ENCODE peak calls at places on chromosomes 6 and 20, in four cellular contexts. C is uterus, M is H1, S is vagina. W is an unnamed sample.

GRCh38 chr6:12097791-12098190 is 85.7 kb downstream of the HIVEP1 start:
- DNase-seq in M (no peak), S (no peak), C (no peak), W (no peak)

GRCh38 chr6:117472667-117473066 is 9.8 kb upstream of the DCBLD1 start:
- DNase-seq in C (no peak), S (no peak), M (no peak), W (no peak)

GRCh38 chr20:48822879-48823385 is 4.9 kb downstream of the PREX1 start:
- DNase-seq in M (no peak), C (no peak), S (no peak), W (no peak)

GRCh38 chr20:53445276-53445675 is 148.4 kb downstream of the ZNF217 start:
- DNase-seq in C (no peak), S (no peak), M (no peak), W (no peak)

GRCh38 chr6:135779213-135779612 is 72.3 kb upstream of the PDE7B start:
- DNase-seq in C (no peak), M (no peak), S (no peak), W (no peak)

GRCh38 chr6:40879169-40879568 is 159.9 kb downstream of the UNC5CL start:
- DNase-seq in M (no peak), C (no peak), S (no peak), W (no peak)

GRCh38 chr6:142757827-142758226 is 187.1 kb downstream of the HIVEP2 start:
- DNase-seq in M (no peak), C (no peak), S (no peak), W (no peak)

GRCh38 chr20:8932192-8933150 is 136.4 kb upstream of the PLCB4 start:
- DNase-seq in S (no peak), C (peak), M (no peak), W (peak)

GRCh38 chr6:134004714-134005113 is 47.7 kb downstream of the SLC2A12 start:
- DNase-seq in S (no peak), C (no peak), M (no peak), W (no peak)

GRCh38 chr6:27867941-27868705 is 44.1 kb downstream of the OR2B2 start:
- DNase-seq in C (no peak), S (no peak), M (no peak), W (no peak)

GRCh38 chr6:35776364-35777215 is at the start of gene CLPSL2:
- DNase-seq in S (no peak), M (no peak), C (no peak), W (no peak)

GRCh38 chr20:13105864-13106457 is 97.2 kb downstream of the SPTLC3 start:
- DNase-seq in C (no peak), S (no peak), M (no peak), W (peak)

GRCh38 chr6:117078624-117079023 is 186.7 kb upstream of the VGLL2 start:
- DNase-seq in C (no peak), M (no peak), S (no peak), W (no peak)

GRCh38 chr6:113856571-113857564 is at the start of gene MARCKS:
- DNase-seq in M (no peak), C (peak), S (peak), W (no peak)

GRCh38 chr6:14476793-14477531 is 359.4 kb downstream of the CD83 start:
- DNase-seq in M (no peak), C (peak), S (peak), W (peak)

GRCh38 chr6:43460032-43460431 is 4.7 kb upstream of the DLK2 start:
- DNase-seq in M (no peak), S (no peak), C (no peak), W (no peak)

GRCh38 chr6:16505711-16506362 is 255.4 kb downstream of the ATXN1 start:
- DNase-seq in M (no peak), S (no peak), C (peak), W (no peak)

GRCh38 chr6:144602523-144603180 is 317.5 kb downstream of the UTRN start:
- DNase-seq in M (no peak), C (no peak), S (no peak), W (no peak)

GRCh38 chr20:58719971-58720371 is 27.4 kb downstream of the NPEPL1 start:
- DNase-seq in S (no peak), M (no peak), C (no peak), W (no peak)

GRCh38 chr6:160419488-160419887 is 71.3 kb downstream of the SLC22A3 start:
- DNase-seq in M (no peak), S (no peak), C (no peak), W (no peak)

GRCh38 chr6:77626431-77626830 is 26.4 kb upstream of the MEI4 start:
- DNase-seq in M (no peak), S (no peak), C (no peak), W (no peak)

GRCh38 chr6:137271245-137272183 is 52.3 kb upstream of the IFNGR1 start:
- DNase-seq in C (no peak), M (no peak), S (no peak), W (no peak)

GRCh38 chr20:33306807-33307206 is 23.8 kb downstream of the BPIFB1 start:
- DNase-seq in C (no peak), M (no peak), S (no peak), W (no peak)

GRCh38 chr20:63664861-63665594 is 6.9 kb downstream of the RTEL1 start:
- DNase-seq in C (no peak), M (no peak), S (no peak), W (no peak)

GRCh38 chr20:31652917-31653385 is 15.2 kb downstream of the COX4I2 start:
- DNase-seq in S (no peak), C (no peak), M (no peak), W (no peak)

GRCh38 chr6:35468181-35468979 is at the start of gene RPL10A:
- DNase-seq in S (peak), M (peak), C (peak), W (peak)

GRCh38 chr20:17525650-17526049 is 5.5 kb downstream of the BFSP1 start:
- DNase-seq in C (no peak), M (no peak), S (no peak), W (no peak)

GRCh38 chr20:32203556-32204484 is 3.7 kb downstream of the PLAGL2 start:
- DNase-seq in S (no peak), M (no peak), C (peak), W (no peak)

DNA sequence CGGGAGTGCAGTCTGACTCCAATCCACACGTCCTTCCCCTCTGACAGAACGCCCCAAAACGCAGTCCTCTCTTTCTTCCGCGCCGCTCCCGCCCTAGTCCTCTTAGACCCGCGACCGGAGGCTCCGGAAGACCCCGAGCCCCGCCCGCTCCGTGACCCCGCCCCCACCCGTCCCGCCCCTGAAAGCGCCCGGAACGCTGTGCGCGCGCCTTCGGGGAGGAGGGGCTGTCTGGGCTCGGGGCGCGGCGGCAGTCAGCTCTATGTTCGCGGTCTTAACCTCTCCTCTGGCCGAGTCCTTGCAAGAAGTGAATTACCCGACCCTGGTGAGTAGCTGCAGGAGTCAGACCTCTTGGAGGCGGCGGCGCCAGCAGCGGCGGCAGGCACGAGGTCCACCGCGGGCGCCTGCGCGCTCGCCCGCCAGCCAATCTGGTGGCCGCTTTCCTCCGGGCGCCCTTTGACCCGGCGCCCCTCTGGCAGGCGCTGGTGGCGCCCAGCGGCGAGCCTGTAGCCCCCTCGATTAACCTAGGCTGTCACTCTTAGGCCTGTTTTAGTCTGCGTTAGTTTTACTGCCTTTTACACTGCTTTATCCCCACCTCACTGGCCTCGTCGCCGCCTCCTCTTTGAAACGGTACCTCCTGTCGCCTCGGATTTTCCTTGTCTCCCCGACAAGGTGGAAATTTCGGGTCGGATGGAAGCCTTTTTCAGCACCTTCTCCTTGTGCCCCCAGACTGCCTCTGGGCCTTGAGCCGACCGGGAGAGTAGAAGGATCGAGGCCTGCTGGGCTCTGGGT is at the start of gene MANEA:
- DNase-seq in S (peak), M (peak), C (peak), W (peak)
- TF ChIP-seq POLR2A in S (no peak), M (peak), C (peak), W (peak)

DNA sequence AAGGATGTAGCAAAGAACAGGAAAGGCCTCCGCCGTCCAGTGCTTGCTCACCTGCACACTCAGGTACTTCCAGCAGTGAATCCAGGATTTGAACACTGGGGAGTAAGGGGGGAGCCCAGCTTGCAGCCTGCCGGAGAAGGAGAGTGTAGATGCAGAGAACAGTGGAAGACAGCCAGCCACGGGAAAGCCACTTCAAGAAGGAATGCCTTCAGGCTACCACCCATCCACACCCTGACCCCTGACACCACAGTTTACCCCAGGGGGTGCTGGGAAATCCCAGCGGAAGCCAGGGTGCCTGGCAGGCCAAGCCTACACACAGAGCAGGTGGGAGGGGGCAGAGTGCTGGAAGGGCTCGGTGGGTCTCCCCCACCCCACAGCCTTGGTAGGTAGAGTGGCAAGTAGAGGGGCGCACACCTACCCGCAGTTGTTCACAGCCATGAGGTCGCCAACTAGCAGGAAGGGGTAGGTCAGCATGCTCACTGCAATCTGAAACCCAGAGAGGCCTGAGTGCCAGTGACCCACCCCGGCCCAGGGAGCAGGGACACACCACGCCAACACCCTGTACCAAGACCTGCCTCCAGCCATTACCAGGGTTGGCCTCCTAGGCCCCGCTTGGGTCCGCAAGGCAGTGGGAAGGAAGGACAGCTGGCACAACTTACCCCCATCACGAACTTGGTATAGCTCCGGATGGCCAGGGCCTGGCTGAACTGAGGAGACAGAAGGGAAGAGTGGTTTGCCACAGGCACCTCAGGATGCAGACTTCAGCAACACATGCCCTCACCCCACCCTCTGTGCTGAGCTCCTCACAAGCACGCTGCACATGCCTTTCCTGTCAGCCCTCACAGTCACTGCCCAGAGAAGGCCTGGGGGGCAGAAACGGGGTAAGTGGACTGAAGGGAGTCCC is 15.7 kb downstream of the PI16 start:
- DNase-seq in C (no peak), M (no peak), S (no peak), W (no peak)
- TF ChIP-seq POLR2A in C (no peak), M (no peak), S (no peak), W (no peak)

DNA sequence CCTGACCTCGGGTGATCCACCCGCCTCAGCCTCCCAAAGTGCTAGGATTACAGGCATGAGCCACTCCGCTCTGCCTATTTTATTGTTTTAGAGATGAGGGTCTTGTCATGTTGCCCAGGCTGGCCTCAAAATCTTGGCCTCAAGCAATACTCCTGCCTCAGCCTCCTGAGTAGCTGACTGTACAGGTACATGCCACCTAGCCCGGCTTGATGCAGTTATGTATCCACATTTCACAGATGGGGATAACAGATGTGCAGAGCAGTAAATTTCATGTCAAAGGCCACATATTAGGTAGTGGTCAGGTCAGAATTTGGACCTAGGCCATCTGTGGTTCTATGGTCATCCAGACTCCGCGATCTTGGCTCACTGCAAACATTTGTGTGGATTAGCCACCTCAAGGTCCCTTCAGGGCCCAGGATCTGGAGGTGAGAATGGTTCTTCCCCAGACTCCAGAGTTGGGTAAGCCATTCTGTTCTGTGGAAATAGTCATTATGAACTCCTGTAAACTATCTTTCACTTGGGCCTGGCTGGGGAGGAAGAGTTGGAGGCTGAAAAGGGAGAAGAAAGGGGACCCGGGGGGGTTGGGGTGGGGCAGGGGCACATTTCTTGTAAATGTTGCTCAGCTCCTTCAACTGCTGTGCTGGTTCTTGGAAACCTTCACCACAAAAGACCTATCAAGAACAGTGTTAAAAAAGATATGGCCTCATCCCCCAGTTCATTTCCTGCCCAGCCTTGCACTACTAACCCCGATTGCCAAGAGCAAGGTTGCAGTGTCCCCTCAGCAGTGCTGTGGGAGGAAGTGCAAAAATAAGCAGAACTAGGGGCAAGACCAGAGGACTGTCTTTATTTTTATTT is 13.0 kb downstream of the PIM1 start:
- DNase-seq in S (no peak), M (no peak), C (no peak), W (no peak)
- TF ChIP-seq POLR2A in S (no peak), M (no peak), C (no peak), W (no peak)

GRCh38 chr20:45293041-45294002 is 13.3 kb upstream of the RBPJL start:
- DNase-seq in S (no peak), C (peak), M (peak), W (peak)
- TF ChIP-seq POLR2A in S (no peak), C (no peak), M (no peak), W (peak)

DNA sequence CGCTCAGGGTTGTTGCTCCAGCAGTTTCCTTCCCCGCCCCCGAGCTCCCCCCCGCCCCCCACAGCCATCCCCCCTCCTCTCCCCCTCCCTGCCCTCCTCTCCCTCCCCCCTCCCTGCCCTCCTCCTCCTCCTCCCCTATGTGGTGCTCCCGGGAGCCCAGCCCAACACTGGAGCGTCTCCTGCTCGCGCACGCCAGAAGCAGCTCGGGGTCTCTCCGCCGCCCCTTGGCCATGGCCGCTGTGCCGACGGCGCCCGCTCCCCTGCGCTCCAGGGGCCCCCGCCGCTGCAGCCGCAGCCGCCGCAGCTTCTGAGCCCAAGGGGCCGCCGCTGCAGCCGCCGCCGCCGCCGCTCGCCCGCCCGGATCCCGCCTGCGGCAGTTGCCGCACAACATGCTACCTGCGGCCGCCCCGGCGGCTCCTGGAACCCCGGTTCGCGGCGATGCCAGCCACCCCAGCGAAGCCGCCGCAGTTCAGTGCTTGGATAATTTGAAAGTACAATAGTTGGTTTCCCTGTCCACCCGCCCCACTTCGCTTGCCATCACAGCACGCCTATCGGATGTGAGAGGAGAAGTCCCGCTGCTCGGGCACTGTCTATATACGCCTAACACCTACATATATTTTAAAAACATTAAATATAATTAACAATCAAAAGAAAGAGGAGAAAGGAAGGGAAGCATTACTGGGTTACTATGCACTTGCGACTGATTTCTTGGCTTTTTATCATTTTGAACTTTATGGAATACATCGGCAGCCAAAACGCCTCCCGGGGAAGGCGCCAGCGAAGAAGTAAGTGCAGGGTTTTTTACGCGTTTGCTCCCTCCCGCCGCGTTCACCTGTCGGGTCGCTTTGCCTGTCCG is at the start of gene RSPO3:
- DNase-seq in C (peak), M (no peak), S (no peak), W (peak)
- TF ChIP-seq POLR2A in C (no peak), M (no peak), S (no peak), W (no peak)

DNA sequence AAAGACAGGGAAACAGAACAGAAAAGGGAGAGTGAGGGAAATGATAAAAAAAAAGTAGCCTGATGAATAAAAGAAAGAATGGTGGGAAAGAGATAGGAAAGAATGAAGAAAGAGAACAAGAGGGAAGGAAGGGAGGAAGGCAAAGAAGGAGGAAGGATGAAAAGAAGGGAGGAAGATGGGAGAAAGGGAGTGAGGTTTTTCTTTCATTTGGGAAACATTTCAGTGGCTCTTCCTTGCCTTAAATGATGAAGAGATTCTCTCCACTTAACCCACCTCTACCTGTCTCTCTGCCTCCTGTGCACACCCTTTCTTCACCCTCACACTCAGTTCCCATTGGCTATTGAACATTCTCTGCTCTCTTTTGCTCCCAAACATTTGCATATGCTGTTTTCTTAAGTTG is 222.1 kb upstream of the DEFB112 start:
- DNase-seq in S (no peak), C (no peak), M (no peak), W (no peak)
- TF ChIP-seq POLR2A in S (no peak), C (no peak), M (no peak), W (no peak)

GRCh38 chr20:51529758-51530157 is 12.8 kb downstream of the NFATC2 start:
- DNase-seq in S (no peak), C (no peak), M (no peak), W (no peak)
- TF ChIP-seq POLR2A in S (no peak), C (no peak), M (no peak), W (no peak)

GRCh38 chr20:3172933-3173581 is at the start of gene LZTS3:
- DNase-seq in C (peak), S (no peak), M (peak), W (peak)
- TF ChIP-seq POLR2A in C (peak), S (no peak), M (peak), W (peak)

W was measured in H54.